ENCODE peak calls at places on chromosomes 1 and 21, in ten cellular contexts. C is H1, S is endothelial cell of umbilical vein, F is transverse colon, Y is spleen, A is HCT116, U is prostate gland, E is K562, M is breast epithelium, I is GM23338. J is an unnamed sample. For H3K36me3, the result is how much of the 10 kb centered on the place peaks cover.

GRCh38 chr1:213702703-213703102 is 285.1 kb upstream of the PROX1 start:
- DNase-seq in C (no peak), S (no peak), F (no peak), Y (no peak), A (no peak), U (no peak), E (no peak), M (no peak), I (no peak), J (no peak)

GRCh38 chr1:34529935-34530859 is 224.7 kb upstream of the GJB5 start:
- DNase-seq in C (no peak), S (no peak), F (no peak), Y (no peak), A (no peak), U (no peak), E (no peak), M (no peak), I (peak), J (no peak)

GRCh38 chr1:19430121-19431068 is 54.9 kb downstream of the CAPZB start:
- DNase-seq in C (no peak), S (peak), F (no peak), Y (no peak), A (peak), U (no peak), E (no peak), M (no peak), I (no peak), J (no peak)

GRCh38 chr1:98355656-98356384 is 305.7 kb upstream of the SNX7 start:
- DNase-seq in C (no peak), S (no peak), F (no peak), Y (no peak), A (no peak), U (no peak), E (no peak), M (no peak), I (no peak), J (no peak)

GRCh38 chr1:200372095-200372884 is 37.5 kb downstream of the ZNF281 start:
- DNase-seq in C (peak), S (peak), F (no peak), Y (no peak), A (peak), U (peak), E (no peak), M (no peak), I (peak), J (peak)

GRCh38 chr21:38930838-38931237 is 125.1 kb downstream of the ETS2 start:
- DNase-seq in C (no peak), S (no peak), F (no peak), Y (no peak), A (no peak), U (no peak), E (no peak), M (no peak), I (no peak), J (no peak)

GRCh38 chr1:107965112-107965991 is at the start of gene VAV3:
- DNase-seq in C (peak), S (peak), F (peak), Y (peak), A (no peak), U (peak), E (no peak), M (no peak), I (peak), J (no peak)

GRCh38 chr1:52574594-52574993 is 21.7 kb upstream of the TUT4 start:
- DNase-seq in C (no peak), S (peak), F (no peak), Y (no peak), A (peak), U (peak), E (no peak), M (no peak), I (no peak), J (no peak)

GRCh38 chr1:226378071-226378470 is 29.8 kb downstream of the PARP1 start:
- DNase-seq in C (no peak), S (no peak), F (no peak), Y (no peak), A (no peak), U (no peak), E (no peak), M (no peak), I (no peak), J (no peak)

GRCh38 chr1:43547538-43548072 is 16.9 kb downstream of the PTPRF start:
- DNase-seq in C (no peak), S (no peak), F (no peak), Y (no peak), A (no peak), U (no peak), E (no peak), M (no peak), I (no peak), J (no peak)

GRCh38 chr1:183812686-183813569 is 8.0 kb downstream of the RGL1 start:
- DNase-seq in C (no peak), S (peak), F (no peak), Y (no peak), A (no peak), U (no peak), E (no peak), M (no peak), I (peak), J (no peak)

GRCh38 chr1:30977105-30977504 is 68.5 kb upstream of the SDC3 start:
- DNase-seq in C (no peak), S (no peak), F (no peak), Y (no peak), A (no peak), U (no peak), E (no peak), M (no peak), I (peak), J (no peak)

GRCh38 chr1:1137256-1138045 is 21.6 kb upstream of the C1orf159 start:
- DNase-seq in C (no peak), S (no peak), F (peak), Y (peak), A (no peak), U (no peak), E (peak), M (no peak), I (no peak), J (no peak)

GRCh38 chr1:9615316-9616063 is 26.8 kb downstream of the TMEM201 start:
- DNase-seq in C (peak), S (peak), F (peak), Y (peak), A (peak), U (no peak), E (peak), M (no peak), I (peak), J (peak)

GRCh38 chr1:81298321-81298720 is 502.4 kb upstream of the ADGRL2 start:
- DNase-seq in C (no peak), S (no peak), F (no peak), Y (no peak), A (no peak), U (no peak), E (no peak), M (no peak), I (no peak), J (no peak)

GRCh38 chr1:101376121-101377095 is 139.6 kb downstream of the S1PR1 start:
- DNase-seq in C (no peak), S (peak), F (no peak), Y (no peak), A (no peak), U (no peak), E (no peak), M (no peak), I (no peak), J (no peak)

GRCh38 chr1:215458084-215458483 is 109.0 kb upstream of the KCTD3 start:
- DNase-seq in C (no peak), S (no peak), F (no peak), Y (no peak), A (no peak), U (no peak), E (no peak), M (no peak), I (no peak), J (no peak)

GRCh38 chr1:81560629-81561028 is 240.1 kb upstream of the ADGRL2 start:
- DNase-seq in C (no peak), S (no peak), F (no peak), Y (no peak), A (no peak), U (no peak), E (no peak), M (no peak), I (no peak), J (no peak)

GRCh38 chr21:46347791-46348381 is 23.9 kb downstream of the PCNT start:
- DNase-seq in C (no peak), S (no peak), F (no peak), Y (no peak), A (no peak), U (no peak), E (no peak), M (no peak), I (no peak), J (no peak)

GRCh38 chr1:170318736-170319135 is 173.0 kb downstream of the NTMT2 start:
- DNase-seq in C (no peak), S (no peak), F (no peak), Y (no peak), A (no peak), U (no peak), E (no peak), M (no peak), I (no peak), J (no peak)

GRCh38 chr1:16162163-16162822 is 6.4 kb upstream of the EPHA2 start:
- DNase-seq in C (peak), S (no peak), F (peak), Y (no peak), A (no peak), U (no peak), E (peak), M (no peak), I (peak), J (no peak)

GRCh38 chr1:208198271-208198670 is 45.9 kb downstream of the PLXNA2 start:
- DNase-seq in C (no peak), S (no peak), F (no peak), Y (no peak), A (no peak), U (no peak), E (no peak), M (no peak), I (no peak), J (no peak)

GRCh38 chr1:30410153-30410851 is 313.1 kb downstream of the MATN1 start:
- DNase-seq in C (peak), S (no peak), F (no peak), Y (peak), A (no peak), U (peak), E (no peak), M (peak), I (no peak), J (no peak)

GRCh38 chr1:27377760-27378495 is 3.3 kb upstream of the FCN3 start:
- DNase-seq in C (no peak), S (no peak), F (no peak), Y (no peak), A (no peak), U (peak), E (peak), M (no peak), I (no peak), J (no peak)

GRCh38 chr1:206578959-206579358 is 33.3 kb downstream of the EIF2D start:
- DNase-seq in C (no peak), S (no peak), F (no peak), Y (no peak), A (no peak), U (no peak), E (no peak), M (no peak), I (no peak), J (no peak)

GRCh38 chr1:92503926-92504750 is 17.4 kb upstream of the GFI1 start:
- DNase-seq in C (no peak), S (no peak), F (no peak), Y (no peak), A (no peak), U (no peak), E (no peak), M (no peak), I (no peak), J (no peak)

GRCh38 chr1:40270152-40270834 is 12.3 kb downstream of the ZMPSTE24 start:
- DNase-seq in C (no peak), S (no peak), F (no peak), Y (no peak), A (no peak), U (no peak), E (no peak), M (no peak), I (no peak), J (no peak)

GRCh38 chr1:95770596-95770995 is 536.6 kb downstream of the RWDD3 start:
- DNase-seq in C (no peak), S (peak), F (no peak), Y (no peak), A (no peak), U (no peak), E (no peak), M (no peak), I (no peak), J (no peak)

GRCh38 chr1:115210302-115210711 is 121.0 kb upstream of the TSPAN2 start:
- DNase-seq in C (no peak), S (no peak), F (no peak), Y (no peak), A (no peak), U (no peak), E (no peak), M (no peak), I (no peak), J (no peak)

GRCh38 chr1:155882235-155882634 is 22.9 kb downstream of the SYT11 start:
- DNase-seq in C (no peak), S (no peak), F (no peak), Y (no peak), A (no peak), U (no peak), E (no peak), M (no peak), I (no peak), J (no peak)

GRCh38 chr1:239814306-239814881 is 277.3 kb upstream of the FMN2 start:
- DNase-seq in C (no peak), S (no peak), F (no peak), Y (no peak), A (no peak), U (no peak), E (no peak), M (no peak), I (peak), J (peak)

GRCh38 chr1:111743679-111744101 is 4.5 kb upstream of the INKA2 start:
- DNase-seq in C (no peak), S (peak), F (no peak), Y (no peak), A (no peak), U (no peak), E (no peak), M (no peak), I (no peak), J (no peak)

GRCh38 chr1:19969898-19970660 is 9.3 kb downstream of the PLA2G2A start:
- DNase-seq in C (no peak), S (no peak), F (no peak), Y (no peak), A (no peak), U (no peak), E (no peak), M (no peak), I (no peak), J (no peak)

GRCh38 chr1:47208374-47208850 is 18.6 kb upstream of the PDZK1IP1 start:
- DNase-seq in C (peak), S (no peak), F (no peak), Y (peak), A (no peak), U (no peak), E (no peak), M (no peak), I (peak), J (no peak)

GRCh38 chr1:151964510-151964909 is 29.1 kb downstream of the S100A10 start:
- DNase-seq in C (no peak), S (no peak), F (no peak), Y (no peak), A (no peak), U (no peak), E (no peak), M (no peak), I (no peak), J (no peak)
- TF ChIP-seq POLR2AphosphoS5 in C (no peak), S (no peak), F (no peak), Y (no peak), A (no peak), U (no peak), E (no peak), M (no peak), I (no peak), J (no peak)

DNA sequence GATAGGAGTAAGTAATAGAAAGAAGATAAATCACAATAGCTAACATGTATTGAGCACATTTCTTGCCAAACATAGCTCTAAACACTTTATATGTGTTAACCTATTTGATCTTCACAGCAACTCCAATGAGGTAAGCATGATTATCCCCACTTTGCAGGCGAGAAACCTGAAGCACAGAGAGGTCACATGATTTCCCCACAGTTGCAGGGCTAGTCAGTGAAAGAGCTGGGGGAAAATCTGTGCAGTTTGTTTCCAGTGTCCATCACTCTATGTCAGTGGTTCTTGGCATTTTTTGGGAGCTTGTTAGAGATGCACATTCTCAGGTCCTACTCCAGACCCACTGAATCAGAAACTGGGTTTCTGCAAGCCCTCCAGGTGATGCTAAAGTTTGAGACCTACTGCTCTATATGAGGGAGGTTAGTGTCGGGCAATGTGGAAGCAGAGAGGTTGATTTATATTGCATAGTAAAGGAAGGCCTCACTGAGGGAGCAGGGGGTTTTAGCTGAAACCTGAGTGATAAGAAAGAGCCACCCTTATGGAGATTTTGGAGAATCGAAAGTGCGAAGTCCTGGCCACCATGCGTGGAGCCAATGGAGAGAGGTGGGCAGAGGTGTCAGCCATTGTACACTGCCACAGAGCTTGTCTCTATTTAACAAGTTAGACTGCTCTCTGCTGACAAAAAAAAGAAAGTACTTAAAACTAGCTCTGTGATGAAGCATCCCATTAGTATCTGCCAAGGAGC is 20.9 kb downstream of the MCOLN3 start:
- DNase-seq in C (no peak), S (no peak), F (no peak), Y (no peak), A (no peak), U (no peak), E (no peak), M (no peak), I (peak), J (peak)
- TF ChIP-seq CTCF in C (no peak), S (no peak), F (no peak), Y (no peak), A (peak), U (no peak), E (peak), M (no peak), I (no peak), J (peak)

GRCh38 chr21:36211660-36212512 is 55.3 kb downstream of the DOP1B start:
- DNase-seq in C (no peak), S (no peak), F (no peak), Y (peak), A (no peak), U (no peak), E (no peak), M (no peak), I (no peak), J (no peak)

GRCh38 chr21:36207577-36208320 is 51.1 kb downstream of the DOP1B start:
- DNase-seq in C (no peak), S (peak), F (no peak), Y (no peak), A (no peak), U (no peak), E (no peak), M (no peak), I (no peak), J (no peak)

GRCh38 chr21:36210779-36211659 is 54.4 kb downstream of the DOP1B start:
- DNase-seq in C (no peak), S (no peak), F (no peak), Y (peak), A (no peak), U (no peak), E (no peak), M (no peak), I (peak), J (no peak)

GRCh38 chr21:36208326-36209013 is 51.8 kb downstream of the DOP1B start:
- DNase-seq in C (peak), S (no peak), F (no peak), Y (no peak), A (no peak), U (no peak), E (no peak), M (no peak), I (no peak), J (no peak)

GRCh38 chr21:36209626-36210171 is 53.1 kb downstream of the DOP1B start:
- DNase-seq in C (peak), S (peak), F (peak), Y (no peak), A (peak), U (peak), E (peak), M (no peak), I (peak), J (peak)
- H3K36me3 ChIP-seq in C (under half), S (under half), F (under half), Y (half or more), A (under half), U (under half), E (under half), M (under half), I (under half), J (under half)

DNA sequence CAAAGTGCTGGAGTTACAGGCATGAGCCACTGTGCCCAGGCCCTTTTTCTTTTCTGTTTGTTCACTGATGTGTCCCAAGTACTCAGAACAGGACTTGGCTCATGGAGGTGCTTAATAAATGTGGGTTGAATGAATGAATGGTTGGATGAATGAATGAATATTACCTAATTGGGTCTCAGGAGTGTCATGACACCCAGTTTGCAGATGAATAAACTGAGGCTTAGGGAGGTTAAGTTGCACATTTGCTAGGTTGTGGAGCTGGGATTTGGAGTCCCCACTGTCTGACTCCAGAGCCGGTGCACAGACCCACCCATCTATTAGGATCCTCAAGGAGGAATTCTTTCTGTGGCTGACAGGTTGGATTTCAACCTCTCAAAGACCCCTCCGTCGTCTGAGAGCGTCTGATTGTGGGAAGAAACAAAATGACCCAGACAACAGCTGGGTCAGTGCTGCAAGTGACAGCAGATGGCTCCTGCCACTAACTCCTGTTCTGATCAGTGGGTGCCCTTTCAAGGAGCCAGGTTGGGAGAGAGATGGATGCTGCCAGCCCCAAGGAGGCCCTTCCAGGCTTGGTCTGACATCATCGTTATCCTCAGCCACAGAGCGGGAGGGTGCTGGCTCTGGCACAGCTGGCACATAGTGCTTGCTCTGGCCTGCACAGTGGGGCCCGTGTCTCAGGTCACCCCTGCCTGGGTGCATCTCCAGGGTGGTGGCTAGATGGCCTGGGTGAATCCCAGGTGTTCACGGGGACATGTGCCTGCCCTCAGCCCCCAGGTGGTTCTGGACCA is 24.2 kb downstream of the ARHGEF10L start:
- DNase-seq in C (no peak), S (no peak), F (no peak), Y (no peak), A (no peak), U (no peak), E (no peak), M (no peak), I (no peak), J (no peak)
- TF ChIP-seq POLR2AphosphoS5 in C (no peak), S (no peak), F (no peak), Y (no peak), A (no peak), U (no peak), E (no peak), M (no peak), I (no peak), J (no peak)

DNA sequence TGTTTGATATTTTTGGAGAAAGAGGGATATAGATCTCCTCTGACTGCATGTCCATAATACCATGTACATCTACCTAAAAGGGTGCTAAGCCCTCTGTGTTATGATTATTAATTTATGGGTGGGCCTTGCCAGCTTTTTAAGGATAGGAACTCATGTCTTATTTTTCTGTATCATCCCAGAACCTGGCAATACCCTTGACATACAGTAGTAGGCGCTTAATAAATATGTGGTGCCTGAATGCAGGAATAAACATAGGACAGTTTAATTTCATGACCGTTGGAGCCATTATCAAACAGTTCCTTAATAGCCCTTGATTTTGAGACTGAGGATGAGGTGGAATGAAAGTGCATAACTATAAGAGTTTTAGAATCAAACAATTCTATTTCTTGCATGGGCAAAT is 12.5 kb upstream of the ATP6V1G3 start:
- DNase-seq in C (no peak), S (no peak), F (no peak), Y (no peak), A (no peak), U (no peak), E (no peak), M (no peak), I (no peak), J (no peak)
- TF ChIP-seq CTCF in C (no peak), S (no peak), F (no peak), Y (no peak), A (no peak), U (no peak), E (no peak), M (no peak), I (peak), J (peak)

J was measured in Panc1.